ENCODE peak calls at places on chromosomes 3 and 15, in six cellular contexts. C, Z, S, K, X and U are unnamed samples.

GRCh38 chr3:69439683-69440270 is 53.9 kb upstream of the FRMD4B start:
- DNase-seq in C (no peak), Z (no peak), S (peak; percentile 16), K (no peak), X (no peak), U (no peak)

GRCh38 chr3:189685854-189686253 is 54.7 kb downstream of the TP63 start:
- DNase-seq in C (no peak), Z (peak; percentile 63), S (peak; percentile 2), K (no peak), X (no peak), U (no peak)

GRCh38 chr3:17288839-17289399 is 404.2 kb downstream of the PLCL2 start:
- DNase-seq in C (no peak), Z (no peak), S (no peak), K (no peak), X (peak; percentile 55), U (no peak)

GRCh38 chr3:35724106-35724505 is 84.8 kb downstream of the ARPP21 start:
- DNase-seq in C (no peak), Z (no peak), S (no peak), K (no peak), X (no peak), U (no peak)

GRCh38 chr3:182212479-182213076 is 500.9 kb downstream of the SOX2 start:
- DNase-seq in C (peak; percentile 38), Z (no peak), S (peak; percentile 98), K (peak; percentile 14), X (no peak), U (peak; percentile 27)

GRCh38 chr15:80426316-80426715 is 22.1 kb downstream of the ARNT2 start:
- DNase-seq in C (no peak), Z (no peak), S (no peak), K (no peak), X (no peak), U (no peak)

GRCh38 chr15:40272713-40273056 is 10.2 kb downstream of the ANKRD63 start:
- DNase-seq in C (no peak), Z (no peak), S (no peak), K (no peak), X (no peak), U (no peak)

GRCh38 chr3:43691120-43692002 is 623 bp downstream of the ABHD5 start:
- DNase-seq in C (peak; percentile 48), Z (no peak), S (peak; percentile 68), K (peak; percentile 82), X (peak; percentile 93), U (peak; percentile 35)

GRCh38 chr3:130433306-130433705 is 83.7 kb upstream of the COL6A6 start:
- DNase-seq in C (no peak), Z (no peak), S (no peak), K (no peak), X (no peak), U (no peak)

GRCh38 chr3:23834082-23834870 is 28.5 kb downstream of the UBE2E1 start:
- DNase-seq in C (no peak), Z (no peak), S (no peak), K (no peak), X (no peak), U (no peak)

GRCh38 chr3:123021388-123021787 is 6.2 kb downstream of the SEMA5B start:
- DNase-seq in C (no peak), Z (no peak), S (no peak), K (no peak), X (no peak), U (no peak)

GRCh38 chr3:135895106-135895733 is 70.3 kb upstream of the PPP2R3A start:
- DNase-seq in C (peak; percentile 56), Z (peak; percentile 39), S (peak; percentile 72), K (peak; percentile 32), X (no peak), U (peak; percentile 67)

GRCh38 chr3:156750874-156751245 is 75.3 kb upstream of the LEKR1 start:
- DNase-seq in C (no peak), Z (no peak), S (no peak), K (no peak), X (no peak), U (no peak)

GRCh38 chr3:157115069-157116006 is 44.6 kb downstream of the CCNL1 start:
- DNase-seq in C (no peak), Z (no peak), S (no peak), K (no peak), X (no peak), U (no peak)

GRCh38 chr15:66491846-66492245 is 5.7 kb downstream of the SNAPC5 start:
- DNase-seq in C (no peak), Z (no peak), S (no peak), K (no peak), X (no peak), U (no peak)

GRCh38 chr15:100083572-100083971 is 258.2 kb downstream of the ADAMTS17 start:
- DNase-seq in C (no peak), Z (no peak), S (no peak), K (peak; percentile 80), X (no peak), U (no peak)

GRCh38 chr3:12188328-12188648 is 29.6 kb upstream of the TIMP4 start:
- DNase-seq in C (no peak), Z (no peak), S (no peak), K (no peak), X (no peak), U (no peak)

GRCh38 chr15:98643104-98643503 is 5.2 kb upstream of the IGF1R start:
- DNase-seq in C (no peak), Z (no peak), S (no peak), K (no peak), X (no peak), U (no peak)

GRCh38 chr3:59512066-59512465 is 462.2 kb upstream of the CFAP20DC start:
- DNase-seq in C (no peak), Z (no peak), S (no peak), K (no peak), X (no peak), U (no peak)

GRCh38 chr3:117688583-117688982 is 979.0 kb downstream of the TUSC7 start:
- DNase-seq in C (no peak), Z (no peak), S (no peak), K (no peak), X (no peak), U (peak; percentile 4)

GRCh38 chr3:149273096-149273751 is 51.6 kb upstream of the CP start:
- DNase-seq in C (peak; percentile 69), Z (peak; percentile 79), S (peak; percentile 86), K (peak; percentile 46), X (no peak), U (peak; percentile 79)

GRCh38 chr3:100103558-100104441 is 10.5 kb downstream of the FILIP1L start:
- DNase-seq in C (no peak), Z (peak; percentile 72), S (no peak), K (peak; percentile 33), X (no peak), U (no peak)

GRCh38 chr3:138944842-138945645 is 1.9 kb downstream of the FOXL2 start:
- DNase-seq in C (no peak), Z (no peak), S (no peak), K (no peak), X (peak; percentile 83), U (no peak)

GRCh38 chr3:192259661-192260060 is 467.7 kb downstream of the FGF12 start:
- DNase-seq in C (no peak), Z (no peak), S (no peak), K (no peak), X (no peak), U (no peak)

GRCh38 chr3:192260611-192261010 is 466.7 kb downstream of the FGF12 start:
- DNase-seq in C (no peak), Z (no peak), S (no peak), K (no peak), X (no peak), U (no peak)

DNA sequence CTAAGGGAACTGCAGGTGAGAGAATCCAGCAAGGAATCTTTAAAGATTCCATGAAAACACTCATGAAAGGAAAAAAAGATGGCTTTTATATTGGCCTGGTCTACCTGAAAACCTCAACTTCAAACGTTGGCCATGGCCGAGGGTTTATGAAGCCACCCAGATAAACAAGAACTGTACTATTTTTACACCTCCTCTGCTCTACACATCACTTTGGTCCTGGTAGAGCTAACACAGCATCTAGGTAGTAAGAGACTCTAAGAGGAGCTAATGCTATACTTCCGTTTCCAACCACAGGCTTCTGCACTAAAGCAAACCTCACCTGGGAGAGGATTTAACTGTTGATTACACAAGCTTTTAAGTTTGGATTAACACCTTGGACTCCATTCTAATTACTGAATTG is 466.2 kb downstream of the FGF12 start:
- DNase-seq in C (no peak), Z (no peak), S (no peak), K (no peak), X (no peak), U (no peak)
- H3K27ac ChIP-seq in C (no peak overlapping the region), Z (no peak overlapping the region), S (no peak overlapping the region), K (no peak overlapping the region), X (no peak overlapping the region), U (no peak overlapping the region)

DNA sequence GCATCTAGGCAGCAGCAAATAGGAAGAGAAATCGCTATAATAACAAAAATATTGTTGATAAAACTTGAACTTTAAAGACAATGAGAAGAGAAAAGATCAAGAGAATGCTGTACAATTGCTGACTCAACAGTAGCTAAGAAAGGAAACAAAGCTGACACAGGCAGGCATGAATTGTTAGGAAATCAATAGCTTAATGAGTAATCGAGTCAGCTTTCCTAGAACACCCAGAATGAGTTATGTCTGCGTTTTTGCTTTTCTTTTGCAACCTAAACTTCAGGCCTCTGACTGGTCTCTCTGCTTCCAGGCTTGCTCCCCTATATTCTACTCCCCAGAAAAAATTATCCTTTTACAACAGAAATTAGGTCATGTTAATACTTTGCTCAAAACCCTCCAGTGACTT is 116.1 kb downstream of the TMCO5A start:
- DNase-seq in C (no peak), Z (no peak), S (no peak), K (no peak), X (no peak), U (no peak)
- H3K4me3 ChIP-seq in C (no peak overlapping the region), Z (no peak overlapping the region), S (no peak overlapping the region), K (no peak overlapping the region), X (no peak overlapping the region), U (no peak overlapping the region)

DNA sequence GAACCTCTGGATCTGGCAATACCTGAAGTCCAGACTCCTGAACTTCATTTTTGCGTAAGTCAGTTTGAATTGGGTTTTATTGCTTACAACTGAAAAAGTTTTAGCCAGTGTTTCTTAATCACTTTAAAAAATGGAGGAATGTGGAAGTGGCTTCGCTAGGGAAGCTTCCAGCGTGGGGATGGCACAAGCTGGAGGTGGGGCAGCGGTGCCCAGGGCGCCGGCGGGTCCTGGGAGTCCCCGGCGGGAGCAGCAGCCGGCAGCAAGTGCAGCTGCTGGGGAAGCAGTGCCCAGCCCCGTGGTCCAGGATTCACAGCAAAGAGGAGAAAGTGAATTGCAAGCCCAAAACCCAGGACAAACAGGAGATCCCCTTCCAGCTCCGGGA is 301.8 kb upstream of the PROK2 start:
- DNase-seq in C (no peak), Z (no peak), S (no peak), K (no peak), X (peak; percentile 84), U (no peak)
- H3K27me3 ChIP-seq in C (no peaks in the 10 kb centered on the region), Z (peaks cover 2% of the 10 kb centered on the region), S (peaks cover 5% of the 10 kb centered on the region), K (no peaks in the 10 kb centered on the region), X (no peaks in the 10 kb centered on the region), U (no peaks in the 10 kb centered on the region)

GRCh38 chr3:170321326-170322034 is 36.0 kb upstream of the SKIL start:
- DNase-seq in C (no peak), Z (no peak), S (no peak), K (no peak), X (peak; percentile 84), U (no peak)

GRCh38 chr3:170323371-170323770 is 34.1 kb upstream of the SKIL start:
- DNase-seq in C (no peak), Z (no peak), S (no peak), K (no peak), X (no peak), U (no peak)

GRCh38 chr3:170322501-170323328 is 34.8 kb upstream of the SKIL start:
- DNase-seq in C (no peak), Z (no peak), S (no peak), K (no peak), X (no peak), U (no peak)

GRCh38 chr3:170327040-170327808 is 30.3 kb upstream of the SKIL start:
- DNase-seq in C (no peak), Z (no peak), S (no peak), K (no peak), X (no peak), U (no peak)

GRCh38 chr3:170324962-170325361 is 32.6 kb upstream of the SKIL start:
- DNase-seq in C (no peak), Z (no peak), S (no peak), K (no peak), X (no peak), U (no peak)
- H3K27ac ChIP-seq in C (no peak overlapping the region), Z (no peak overlapping the region), S (no peak overlapping the region), K (no peak overlapping the region), X (no peak overlapping the region), U (no peak overlapping the region)